ENCODE peak calls at places on chromosomes 6 and 20, in four cellular contexts. K is GM18507, H is Calu3, D is kidney glomerular epithelial cell. V is an unnamed sample.

GRCh38 chr6:90729057-90729456 is 142.2 kb upstream of the MAP3K7 start:
- DNase-seq in K (no peak), H (no peak), D (no peak), V (no peak)

GRCh38 chr6:74671558-74672025 is 534.3 kb downstream of the COL12A1 start:
- DNase-seq in D (no peak), H (no peak), K (no peak), V (no peak)

GRCh38 chr6:145310116-145310515 is 425.2 kb downstream of the EPM2A start:
- DNase-seq in K (no peak), D (peak; percentile 70), H (no peak), V (no peak)

GRCh38 chr20:23666189-23666588 is 22.6 kb downstream of the CST4 start:
- DNase-seq in H (no peak), D (no peak), K (no peak), V (no peak)

GRCh38 chr6:19368511-19368910 is 468.7 kb upstream of the ID4 start:
- DNase-seq in D (no peak), H (no peak), K (no peak), V (no peak)

GRCh38 chr20:10040070-10040970 is 5.5 kb downstream of the ANKEF1 start:
- DNase-seq in D (peak; percentile 16), K (no peak), H (no peak), V (no peak)

GRCh38 chr20:5933802-5934436 is 16.4 kb downstream of the TRMT6 start:
- DNase-seq in K (no peak), H (peak; percentile 9), D (no peak), V (no peak)

GRCh38 chr6:82333781-82334180 is 29.8 kb upstream of the TPBG start:
- DNase-seq in D (no peak), K (no peak), H (no peak), V (no peak)

GRCh38 chr6:37024665-37025337 is 19.3 kb downstream of the FGD2 start:
- DNase-seq in D (peak; percentile 57), H (peak; percentile 94), K (no peak), V (no peak)

GRCh38 chr6:150325093-150325772 is 43.6 kb upstream of the IYD start:
- DNase-seq in K (no peak), D (peak; percentile 76), H (no peak), V (no peak)

GRCh38 chr6:141472123-141472522 is 660.6 kb upstream of the GJE1 start:
- DNase-seq in D (no peak), K (no peak), H (no peak), V (no peak)

V was measured in GM12864.